ENCODE peak calls at places on chromosome 9, in seven cellular contexts. E is pancreas; K is Panc1; B is HAP-1; N is neural progenitor cell; F is fibroblast of gingiva; Y is activated CD4-positive, alpha-beta T cell treated with anti-CD3 and anti-CD28 coated beads for 4 hours. T is an unnamed sample.

GRCh38 chr9:109641079-109641659 is 138.8 kb upstream of the PALM2AKAP2 start:
- DNase-seq in E (no peak), K (no peak), B (no peak), N (no peak), F (no peak), Y (no peak), T (no peak)

GRCh38 chr9:136329211-136329627 is 1.9 kb downstream of the GPSM1 start:
- DNase-seq in E (no peak), K (no peak), B (no peak), N (no peak), F (peak; percentile 18), Y (no peak), T (no peak)

GRCh38 chr9:129322022-129322621 is 144.1 kb upstream of the IER5L start:
- DNase-seq in E (no peak), K (no peak), B (no peak), N (no peak), F (no peak), Y (no peak), T (peak; percentile 63)

GRCh38 chr9:35847786-35848185 is 18.8 kb downstream of the TMEM8B start:
- DNase-seq in E (no peak), K (no peak), B (no peak), N (no peak), F (no peak), Y (no peak), T (no peak)

GRCh38 chr9:131060902-131061630 is 35.3 kb upstream of the AIF1L start:
- DNase-seq in E (no peak), K (no peak), B (no peak), N (peak; percentile 23), F (no peak), Y (no peak), T (no peak)

GRCh38 chr9:137175345-137175961 is 3.6 kb upstream of the TMEM210 start:
- DNase-seq in E (no peak), K (no peak), B (no peak), N (peak; percentile 62), F (no peak), Y (no peak), T (no peak)

GRCh38 chr9:5626727-5627634 is 1.9 kb upstream of the RIC1 start:
- DNase-seq in E (peak; percentile 31), K (no peak), B (no peak), N (no peak), F (peak; percentile 93), Y (peak; percentile 21), T (peak; percentile 63)

GRCh38 chr9:131228988-131229387 is 47.3 kb downstream of the FAM78A start:
- DNase-seq in E (no peak), K (no peak), B (no peak), N (no peak), F (no peak), Y (no peak), T (no peak)

GRCh38 chr9:131448818-131449217 is 53.9 kb upstream of the POMT1 start:
- DNase-seq in E (no peak), K (no peak), B (no peak), N (no peak), F (no peak), Y (no peak), T (no peak)

GRCh38 chr9:2229109-2229733 is 214.1 kb downstream of the SMARCA2 start:
- DNase-seq in E (no peak), K (no peak), B (no peak), N (no peak), F (no peak), Y (no peak), T (no peak)

GRCh38 chr9:34289159-34289558 is 39.9 kb downstream of the KIF24 start:
- DNase-seq in E (no peak), K (no peak), B (no peak), N (peak; percentile 53), F (no peak), Y (no peak), T (no peak)

GRCh38 chr9:129275626-129276247 is 97.7 kb upstream of the IER5L start:
- DNase-seq in E (no peak), K (no peak), B (no peak), N (no peak), F (no peak), Y (no peak), T (no peak)

GRCh38 chr9:89374176-89374575 is 55.9 kb downstream of the SECISBP2 start:
- DNase-seq in E (no peak), K (no peak), B (no peak), N (no peak), F (no peak), Y (no peak), T (no peak)

GRCh38 chr9:29740518-29740917 is 2167.2 kb upstream of the C9orf72 start:
- DNase-seq in E (no peak), K (no peak), B (no peak), N (no peak), F (no peak), Y (no peak), T (no peak)

GRCh38 chr9:18480649-18481048 is 6.7 kb downstream of the ADAMTSL1 start:
- DNase-seq in E (no peak), K (no peak), B (no peak), N (no peak), F (peak; percentile 73), Y (no peak), T (no peak)